ENCODE peak calls at places on chromosomes 6 and 20, in six cellular contexts. I is upper lobe of right lung, W is choroid plexus epithelial cell, A is AG08395, G is NCI-H446 treated with DMSO at 0.1 percent for 48 hours, X is sigmoid colon. P is an unnamed sample.

GRCh38 chr6:156767603-156768467 is 9.3 kb upstream of the ARID1B start:
- DNase-seq in X (no peak), W (peak), I (no peak), G (no peak), A (no peak), P (no peak)

GRCh38 chr20:32964575-32964974 is 39.7 kb downstream of the SUN5 start:
- DNase-seq in W (no peak), I (peak), G (no peak), X (peak), A (no peak), P (peak)

GRCh38 chr20:2142649-2143048 is 41.0 kb downstream of the STK35 start:
- DNase-seq in X (no peak), A (no peak), W (no peak), I (no peak), G (no peak), P (no peak)

GRCh38 chr6:100893743-100894142 is 12.6 kb upstream of the ASCC3 start:
- DNase-seq in I (no peak), G (no peak), W (no peak), A (no peak), X (no peak), P (no peak)

GRCh38 chr20:56429496-56429895 is 17.4 kb downstream of the CASS4 start:
- DNase-seq in A (peak), I (no peak), X (no peak), W (peak), G (no peak), P (no peak)

GRCh38 chr6:99334526-99335127 is 14.8 kb downstream of the FAXC start:
- DNase-seq in X (no peak), A (peak), G (no peak), W (peak), I (no peak), P (no peak)

GRCh38 chr6:1576711-1577110 is 33.0 kb upstream of the FOXC1 start:
- DNase-seq in W (no peak), A (no peak), G (no peak), X (no peak), I (no peak), P (no peak)

GRCh38 chr6:128161263-128161662 is 260.4 kb upstream of the THEMIS start:
- DNase-seq in I (no peak), A (no peak), X (no peak), G (no peak), W (no peak), P (no peak)

GRCh38 chr20:53856675-53857295 is 213.6 kb downstream of the BCAS1 start:
- DNase-seq in X (no peak), W (no peak), I (no peak), A (no peak), G (no peak), P (no peak)

GRCh38 chr6:33417127-33417902 is 592 bp downstream of the CUTA start:
- DNase-seq in G (no peak), A (peak), W (peak), I (no peak), X (no peak), P (peak)

GRCh38 chr6:40936810-40937209 is 102.2 kb downstream of the UNC5CL start:
- DNase-seq in G (no peak), I (no peak), X (no peak), A (peak), W (peak), P (no peak)

GRCh38 chr20:19602660-19603389 is 155.2 kb upstream of the RIN2 start:
- DNase-seq in W (no peak), X (no peak), G (no peak), I (no peak), A (no peak), P (no peak)

GRCh38 chr6:13248053-13248452 is 80.3 kb downstream of the TBC1D7 start:
- DNase-seq in A (no peak), I (no peak), G (peak), W (peak), X (no peak), P (no peak)

GRCh38 chr6:33288942-33289783 is at the start of the genes PFDN6 and WDR46:
- DNase-seq in G (peak), A (peak), X (peak), W (peak), I (peak), P (peak)

GRCh38 chr6:53115113-53115512 is 33.5 kb downstream of the GCM1 start:
- DNase-seq in I (no peak), A (no peak), G (no peak), W (no peak), X (no peak), P (no peak)

GRCh38 chr6:168865-169455 is 123.3 kb upstream of the DUSP22 start:
- DNase-seq in W (peak), I (no peak), G (peak), A (peak), X (no peak), P (no peak)

GRCh38 chr6:110284877-110285276 is 73.3 kb downstream of the METTL24 start:
- DNase-seq in I (no peak), A (no peak), G (no peak), X (no peak), W (no peak), P (no peak)

P was measured in coronary artery.